ENCODE peak calls at places on chromosomes 6 and 20, in nine cellular contexts. Q is NK-92 treated with Interleukin-12 subunit alpha and Interleukin-12 subunit beta, amount 100 ng/mL, for 24 hours; F is NCI-H1092 treated with DMSO at 0.1 percent for 48 hours; B is HFFc6; H is iris pigment epithelial cell; O is fibroblast of lung; P is H1; K is stimulated activated CD4-positive, alpha-beta T cell treated with anti-CD3 and anti-CD28 coated beads, Interleukin-2, amount 100 ng/mL, for 48 hours; E is activated gamma-delta T cell treated with Interleukin-2 at 50 U/mL for 16 hours. N is an unnamed sample.

GRCh38 chr6:123803862-123804681 is at the start of gene NKAIN2:
- DNase-seq in P (peak), E (no peak), F (peak), O (no peak), H (no peak), K (peak), Q (no peak), B (no peak), N (no peak)

GRCh38 chr20:6122111-6122872 is 538 bp downstream of the FERMT1 start:
- DNase-seq in E (no peak), B (peak), P (peak), F (no peak), O (peak), K (no peak), H (peak), Q (no peak), N (no peak)

GRCh38 chr20:56517641-56518040 is 6.9 kb upstream of the FAM209A start:
- DNase-seq in E (no peak), K (no peak), H (no peak), F (no peak), P (no peak), B (no peak), Q (no peak), O (no peak), N (no peak)

GRCh38 chr6:108574457-108575149 is 13.9 kb downstream of the FOXO3 start:
- DNase-seq in O (no peak), Q (no peak), P (no peak), H (no peak), B (no peak), K (no peak), E (no peak), F (no peak), N (no peak)

GRCh38 chr20:35087355-35087754 is 5.3 kb downstream of the TRPC4AP start:
- DNase-seq in F (no peak), E (no peak), P (no peak), O (no peak), K (no peak), B (no peak), H (no peak), Q (no peak), N (no peak)

GRCh38 chr6:137020771-137021170 is 24.0 kb downstream of the IL20RA start:
- DNase-seq in H (no peak), F (no peak), O (no peak), P (no peak), B (no peak), K (no peak), Q (no peak), E (no peak), N (no peak)

GRCh38 chr6:114096553-114097172 is 125.7 kb upstream of the HDAC2 start:
- DNase-seq in F (peak), Q (no peak), K (peak), H (peak), E (no peak), B (peak), P (no peak), O (peak), N (no peak)

GRCh38 chr6:145735356-145736165 is at the start of gene EPM2A:
- DNase-seq in P (peak), Q (peak), H (peak), O (peak), F (peak), K (peak), B (peak), E (peak), N (peak)

GRCh38 chr20:24873015-24873620 is 76.0 kb upstream of the CST7 start:
- DNase-seq in H (no peak), K (no peak), Q (no peak), E (no peak), P (no peak), O (no peak), B (no peak), F (no peak), N (no peak)

GRCh38 chr6:106747139-106747538 is 117.8 kb downstream of the QRSL1 start:
- DNase-seq in E (no peak), O (no peak), H (no peak), K (no peak), F (peak), B (no peak), Q (no peak), P (no peak), N (no peak)

GRCh38 chr6:15507221-15507620 is 155.6 kb downstream of the DTNBP1 start:
- DNase-seq in O (no peak), Q (no peak), E (no peak), B (no peak), P (no peak), H (no peak), K (no peak), F (no peak), N (no peak)

GRCh38 chr20:45765980-45766379 is 25.7 kb downstream of the WFDC3 start:
- DNase-seq in Q (no peak), P (no peak), O (no peak), K (no peak), B (no peak), E (no peak), F (no peak), H (no peak), N (no peak)

GRCh38 chr20:38246357-38247165 is 14.0 kb downstream of the KIAA1755 start:
- DNase-seq in O (no peak), B (no peak), Q (no peak), E (no peak), P (no peak), F (no peak), H (no peak), K (no peak), N (no peak)

GRCh38 chr6:36216559-36216958 is 20.0 kb downstream of the BRPF3 start:
- DNase-seq in P (no peak), B (peak), Q (no peak), E (no peak), F (no peak), K (no peak), H (peak), O (peak), N (peak)

N was measured in Peyer's patch.